ENCODE peak calls at places on chromosomes 2 and 18, in ten cellular contexts. E is foreskin fibroblast; V is CD8-positive, alpha-beta T cell; O is spleen; C is pancreas; J is BJ; S is Peyer's patch; X is OCI-LY7; M is neural progenitor cell; I is GM06990. A is an unnamed sample.

GRCh38 chr18:23204589-23205235 is 69.4 kb downstream of the CABLES1 start:
- DNase-seq in E (no peak), V (no peak), O (no peak), C (no peak), J (no peak), S (no peak), X (no peak), M (no peak), I (no peak), A (no peak)

GRCh38 chr2:231667497-231667896 is 40.8 kb upstream of the PTMA start:
- DNase-seq in E (no peak), V (no peak), O (no peak), C (no peak), J (no peak), S (peak; percentile 72), X (peak; percentile 33), M (no peak), I (no peak), A (no peak)

GRCh38 chr18:13234528-13234795 is 15.9 kb downstream of the LDLRAD4 start:
- DNase-seq in E (no peak), V (no peak), O (peak; percentile 57), C (no peak), J (no peak), S (no peak), X (no peak), M (no peak), I (no peak), A (no peak)

GRCh38 chr2:8627692-8628085 is 54.2 kb upstream of the ID2 start:
- DNase-seq in E (no peak), V (no peak), O (no peak), C (no peak), J (no peak), S (peak; percentile 95), X (no peak), M (no peak), I (no peak), A (no peak)

GRCh38 chr18:79497638-79498081 is 101.9 kb downstream of the NFATC1 start:
- DNase-seq in E (no peak), V (no peak), O (no peak), C (no peak), J (no peak), S (no peak), X (no peak), M (no peak), I (no peak), A (no peak)

GRCh38 chr2:10265328-10266132 is 37.2 kb upstream of the HPCAL1 start:
- DNase-seq in E (peak; percentile 9), V (peak; percentile 8), O (peak; percentile 57), C (no peak), J (no peak), S (no peak), X (no peak), M (no peak), I (no peak), A (no peak)

GRCh38 chr18:21904856-21905255 is 164.3 kb downstream of the MIB1 start:
- DNase-seq in E (no peak), V (no peak), O (no peak), C (peak; percentile 19), J (no peak), S (no peak), X (no peak), M (no peak), I (no peak), A (no peak)

GRCh38 chr2:231711677-231712461 is 3.5 kb downstream of the PTMA start:
- DNase-seq in E (no peak), V (no peak), O (peak; percentile 77), C (no peak), J (no peak), S (no peak), X (peak; percentile 15), M (no peak), I (no peak), A (no peak)

GRCh38 chr2:202009019-202009481 is 24.6 kb upstream of the FZD7 start:
- DNase-seq in E (peak; percentile 20), V (no peak), O (no peak), C (no peak), J (no peak), S (no peak), X (no peak), M (no peak), I (no peak), A (no peak)

GRCh38 chr2:214193943-214194342 is 216.9 kb upstream of the VWC2L start:
- DNase-seq in E (peak; percentile 39), V (no peak), O (no peak), C (no peak), J (peak; percentile 27), S (no peak), X (no peak), M (no peak), I (no peak), A (peak; percentile 10)

GRCh38 chr2:241762933-241763369 is 13.7 kb upstream of the GAL3ST2 start:
- DNase-seq in E (no peak), V (peak; percentile 86), O (peak; percentile 81), C (no peak), J (no peak), S (peak; percentile 54), X (no peak), M (no peak), I (no peak), A (no peak)

GRCh38 chr2:133252770-133253355 is 315.4 kb downstream of the NCKAP5 start:
- DNase-seq in E (no peak), V (no peak), O (no peak), C (no peak), J (no peak), S (no peak), X (no peak), M (no peak), I (no peak), A (no peak)

GRCh38 chr2:18171191-18172139 is 293.0 kb downstream of the KCNS3 start:
- DNase-seq in E (peak; percentile 61), V (no peak), O (no peak), C (no peak), J (peak; percentile 21), S (no peak), X (no peak), M (no peak), I (no peak), A (peak; percentile 17)

GRCh38 chr2:237322564-237322963 is 91.4 kb downstream of the COL6A3 start:
- DNase-seq in E (no peak), V (no peak), O (no peak), C (peak; percentile 42), J (no peak), S (no peak), X (peak; percentile 21), M (peak; percentile 13), I (no peak), A (no peak)

GRCh38 chr2:168180483-168180882 is 66.9 kb downstream of the STK39 start:
- DNase-seq in E (no peak), V (no peak), O (no peak), C (no peak), J (no peak), S (no peak), X (no peak), M (no peak), I (no peak), A (no peak)

GRCh38 chr2:239230318-239231052 is 170.3 kb downstream of the HDAC4 start:
- DNase-seq in E (no peak), V (no peak), O (peak; percentile 84), C (no peak), J (no peak), S (no peak), X (no peak), M (no peak), I (no peak), A (no peak)

GRCh38 chr2:212337486-212338343 is 200.9 kb downstream of the ERBB4 start:
- DNase-seq in E (no peak), V (no peak), O (no peak), C (no peak), J (no peak), S (no peak), X (no peak), M (no peak), I (no peak), A (no peak)

GRCh38 chr2:210654091-210654490 is 97.7 kb downstream of the CPS1 start:
- DNase-seq in E (no peak), V (no peak), O (no peak), C (no peak), J (no peak), S (no peak), X (no peak), M (no peak), I (no peak), A (no peak)

DNA sequence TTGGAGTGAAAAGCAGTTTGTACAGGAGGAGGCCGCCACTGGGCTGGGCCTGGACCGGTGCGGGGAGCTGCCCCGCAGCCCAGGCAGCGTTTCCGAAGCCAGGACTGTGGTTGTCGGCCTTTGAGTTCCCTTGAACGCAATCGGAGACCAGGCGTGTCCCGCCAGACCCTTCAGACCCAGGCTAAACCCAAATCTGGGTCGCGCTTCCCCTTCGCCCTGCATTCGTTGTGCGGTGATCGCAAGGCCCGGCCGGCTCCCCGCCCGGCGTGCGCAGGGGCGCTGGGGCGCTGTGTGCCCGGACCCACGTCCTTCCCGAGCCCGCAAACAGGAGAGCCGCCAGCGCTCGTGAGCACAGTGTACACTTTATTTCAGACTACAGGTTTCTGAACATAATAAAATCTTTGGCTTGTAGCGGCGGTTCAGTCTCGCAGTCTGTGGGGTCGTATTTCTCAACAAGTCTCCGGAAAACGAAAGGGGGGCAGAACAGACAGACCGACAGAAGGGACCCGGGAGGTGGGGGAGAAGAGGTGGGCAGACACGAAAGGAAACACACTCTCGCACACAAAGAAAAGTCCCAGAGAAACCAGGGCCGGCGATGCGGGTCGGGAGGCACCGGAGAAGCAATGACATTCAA is 5.5 kb downstream of the EN1 start:
- DNase-seq in E (no peak), V (no peak), O (peak; percentile 63), C (no peak), J (no peak), S (no peak), X (no peak), M (peak; percentile 58), I (no peak), A (no peak)
- H3K4me3 ChIP-seq in E (no peak overlapping the region), V (peak overlapping the region; percentile 49), O (peak overlapping the region; percentile 57), C (peak overlapping the region; percentile 13), J (no peak overlapping the region), S (no peak overlapping the region), X (no peak overlapping the region), M (no peak overlapping the region), I (no peak overlapping the region), A (no peak overlapping the region)

GRCh38 chr2:4895376-4895775 is 796.8 kb upstream of the SOX11 start:
- DNase-seq in E (no peak), V (no peak), O (no peak), C (no peak), J (no peak), S (no peak), X (no peak), M (no peak), I (no peak), A (no peak)
- TF ChIP-seq CTCF in E (no peak), V (no peak), O (no peak), C (no peak), J (no peak), S (no peak), X (no peak), M (no peak), I (no peak), A (no peak)

GRCh38 chr2:230323385-230324106 is 3.4 kb upstream of the SP140L start:
- DNase-seq in E (no peak), V (no peak), O (peak; percentile 72), C (no peak), J (no peak), S (no peak), X (no peak), M (no peak), I (no peak), A (no peak)
- H3K4me3 ChIP-seq in E (no peak overlapping the region), V (no peak overlapping the region), O (no peak overlapping the region), C (no peak overlapping the region), J (no peak overlapping the region), S (no peak overlapping the region), X (no peak overlapping the region), M (no peak overlapping the region), I (no peak overlapping the region), A (no peak overlapping the region)

GRCh38 chr2:103960126-103960508 is 893.8 kb upstream of the POU3F3 start:
- DNase-seq in E (no peak), V (no peak), O (no peak), C (no peak), J (no peak), S (no peak), X (no peak), M (no peak), I (no peak), A (no peak)
- TF ChIP-seq CTCF in E (no peak), V (no peak), O (no peak), C (no peak), J (no peak), S (no peak), X (no peak), M (no peak), I (no peak), A (no peak)

A was measured in HFF-Myc.